ENCODE peak calls at places on chromosomes 11 and 22, in eight cellular contexts. T is RWPE1, X is WTC11, P is natural killer cell, C is colonic mucosa, E is endothelial cell of umbilical vein, L is fibroblast of pulmonary artery, D is pancreas. Z is an unnamed sample.
A peak's percentile ranks its signal among the peaks of the same experiment; 100 is the strongest.

GRCh38 chr11:11588243-11588642 is 33.6 kb downstream of the GALNT18 start:
- DNase-seq in T (no peak), X (no peak), P (no peak), C (no peak), E (no peak), L (no peak), D (no peak), Z (no peak)

GRCh38 chr22:37303821-37304274 is 21.5 kb downstream of the CYTH4 start:
- DNase-seq in T (peak; percentile 71), X (no peak), P (no peak), C (no peak), E (peak; percentile 78), L (peak; percentile 85), D (no peak), Z (no peak)

GRCh38 chr11:46465683-46466082 is 74.1 kb upstream of the CHRM4 start:
- DNase-seq in T (no peak), X (no peak), P (no peak), C (no peak), E (no peak), L (no peak), D (no peak), Z (no peak)

GRCh38 chr11:101552893-101553292 is 30.9 kb downstream of the TRPC6 start:
- DNase-seq in T (no peak), X (no peak), P (no peak), C (no peak), E (no peak), L (no peak), D (no peak), Z (no peak)

GRCh38 chr22:20758688-20759087 is 15.2 kb upstream of the SERPIND1 start:
- DNase-seq in T (no peak), X (peak; percentile 30), P (no peak), C (no peak), E (peak; percentile 15), L (no peak), D (no peak), Z (no peak)

GRCh38 chr22:48702573-48703264 is 1125.0 kb downstream of the BRD1 start:
- DNase-seq in T (no peak), X (no peak), P (no peak), C (no peak), E (no peak), L (no peak), D (peak; percentile 62), Z (no peak)

GRCh38 chr22:39148727-39149535 is 3.5 kb downstream of the CBX7 start:
- DNase-seq in T (no peak), X (peak; percentile 69), P (no peak), C (peak; percentile 50), E (peak; percentile 42), L (no peak), D (no peak), Z (peak; percentile 49)

GRCh38 chr11:129930743-129931142 is 35.4 kb upstream of the NFRKB start:
- DNase-seq in T (no peak), X (no peak), P (no peak), C (no peak), E (no peak), L (no peak), D (no peak), Z (no peak)

GRCh38 chr22:36021649-36022048 is 7.0 kb downstream of the RBFOX2 start:
- DNase-seq in T (no peak), X (no peak), P (no peak), C (no peak), E (no peak), L (no peak), D (no peak), Z (no peak)

GRCh38 chr11:70082829-70083228 is 4.7 kb downstream of the ANO1 start:
- DNase-seq in T (no peak), X (no peak), P (no peak), C (no peak), E (peak; percentile 3), L (no peak), D (no peak), Z (no peak)
- TF ChIP-seq CTCF in T (no peak), X (no peak), P (no peak), C (no peak), E (peak; percentile 7), L (peak; percentile 26), D (no peak), Z (no peak)

DNA sequence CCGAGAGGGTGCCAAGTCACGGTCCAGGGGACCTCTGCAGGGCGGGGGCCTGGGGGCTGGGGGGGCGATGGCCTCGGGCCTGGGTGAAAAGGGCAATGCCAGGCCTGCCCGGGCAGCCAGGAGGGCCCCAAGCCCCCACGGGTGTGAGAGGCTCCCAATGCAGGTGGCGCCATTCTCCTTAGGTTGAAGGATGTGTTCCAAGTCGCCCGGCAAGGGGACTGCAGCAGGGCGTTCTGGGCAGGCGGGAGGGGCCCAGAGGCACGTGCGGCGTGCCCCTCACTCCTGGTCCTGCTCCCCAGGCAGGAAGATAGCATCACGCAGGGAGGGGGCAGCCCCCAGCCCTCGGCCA is 730 bp upstream of the TNNI2 start:
- DNase-seq in T (no peak), X (no peak), P (no peak), C (no peak), E (no peak), L (no peak), D (no peak), Z (peak; percentile 24)
- TF ChIP-seq CTCF in T (peak; percentile 47), X (no peak), P (no peak), C (no peak), E (no peak), L (no peak), D (no peak), Z (no peak)

GRCh38 chr11:30608534-30608933 is 22.4 kb upstream of the MPPED2 start:
- DNase-seq in T (no peak), X (no peak), P (no peak), C (no peak), E (no peak), L (no peak), D (no peak), Z (no peak)
- TF ChIP-seq CTCF in T (no peak), X (no peak), P (no peak), C (no peak), E (no peak), L (no peak), D (no peak), Z (no peak)

DNA sequence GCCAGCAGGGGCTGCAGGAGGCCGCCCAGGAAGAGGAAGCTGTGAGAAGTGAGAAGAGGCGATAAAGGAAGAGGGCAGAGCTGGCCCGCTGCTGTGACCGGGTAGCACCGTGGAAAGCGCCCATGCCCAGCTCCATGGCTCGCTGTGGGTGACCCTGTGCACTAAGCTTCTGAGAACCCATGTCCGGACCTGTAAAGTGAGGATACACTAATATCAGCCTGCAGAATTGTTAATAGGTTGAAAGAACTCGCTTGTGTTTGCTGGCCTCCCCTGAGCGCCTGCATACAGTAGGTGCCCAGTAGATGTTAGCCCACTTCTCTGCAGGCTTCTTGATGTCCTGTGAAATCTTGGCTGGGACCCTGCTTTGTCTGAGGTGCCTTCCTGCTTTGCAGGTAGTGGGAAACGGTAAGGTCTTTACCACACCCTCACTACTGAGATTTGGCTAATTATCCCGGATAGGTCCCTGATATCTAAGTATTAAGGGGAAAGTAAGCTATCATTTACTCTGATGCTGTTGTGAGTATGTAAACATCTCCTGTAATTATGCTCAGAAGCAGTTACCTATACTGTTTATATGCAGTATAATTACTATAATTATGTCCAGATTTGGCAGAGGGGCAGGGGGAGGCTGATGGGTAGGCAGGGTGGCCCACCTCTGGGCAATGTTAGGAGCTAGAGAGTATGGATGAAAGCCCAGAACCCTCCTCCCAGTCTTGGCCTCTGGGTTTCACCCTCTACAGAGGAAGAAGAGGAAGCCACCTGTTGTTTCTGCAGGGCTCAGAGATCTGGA is 1.2 kb upstream of the ARRB1 start:
- DNase-seq in T (no peak), X (no peak), P (peak; percentile 43), C (no peak), E (no peak), L (no peak), D (no peak), Z (no peak)
- TF ChIP-seq CTCF in T (no peak), X (no peak), P (no peak), C (no peak), E (no peak), L (no peak), D (no peak), Z (no peak)

Z was measured in CD4-positive, alpha-beta T cell.